ENCODE peak calls at places on chromosomes 3 and 15, in seven cellular contexts. E is COR-L47; P is activated CD4-positive, alpha-beta T cell treated with anti-CD3 and anti-CD28 coated beads for 24 hours; Z is transverse colon; U is HuH-7.5; Q is uterus; C is stimulated activated CD8-positive, alpha-beta memory T cell treated with anti-CD3 and anti-CD28 coated beads, Interleukin-15, amount 100 ng/mL, for 1 hour. V is an unnamed sample.

GRCh38 chr3:32963871-32964270 is 12.4 kb downstream of the CCR4 start:
- DNase-seq in E (no peak), P (no peak), Z (no peak), U (no peak), Q (no peak), C (no peak), V (no peak)

GRCh38 chr3:59191651-59192050 is 141.8 kb upstream of the CFAP20DC start:
- DNase-seq in E (no peak), P (no peak), Z (no peak), U (no peak), Q (no peak), C (no peak), V (no peak)

GRCh38 chr3:115552007-115552406 is 71.3 kb upstream of the GAP43 start:
- DNase-seq in E (no peak), P (no peak), Z (no peak), U (no peak), Q (no peak), C (no peak), V (no peak)

GRCh38 chr15:85374831-85375230 is 5.6 kb upstream of the AKAP13 start:
- DNase-seq in E (no peak), P (no peak), Z (no peak), U (no peak), Q (no peak), C (no peak), V (no peak)

GRCh38 chr3:29335438-29335837 is 54.6 kb downstream of the RBMS3 start:
- DNase-seq in E (peak; percentile 36), P (no peak), Z (peak; percentile 58), U (peak; percentile 9), Q (peak; percentile 65), C (no peak), V (peak; percentile 40)

GRCh38 chr3:196135693-196136639 is 54.1 kb upstream of the TFRC start:
- DNase-seq in E (no peak), P (no peak), Z (no peak), U (no peak), Q (no peak), C (no peak), V (no peak)

GRCh38 chr15:67700023-67700422 is 125.3 kb upstream of the SKOR1 start:
- DNase-seq in E (no peak), P (no peak), Z (no peak), U (no peak), Q (no peak), C (no peak), V (no peak)

GRCh38 chr3:53202331-53203015 is 41.5 kb downstream of the PRKCD start:
- DNase-seq in E (no peak), P (no peak), Z (no peak), U (no peak), Q (no peak), C (no peak), V (no peak)

GRCh38 chr15:101489236-101489632 is 273 bp downstream of the PCSK6 start:
- DNase-seq in E (peak; percentile 39), P (no peak), Z (peak; percentile 60), U (peak; percentile 97), Q (no peak), C (no peak), V (no peak)

GRCh38 chr15:92809880-92810361 is 90.2 kb upstream of the CHD2 start:
- DNase-seq in E (no peak), P (no peak), Z (peak; percentile 68), U (peak; percentile 57), Q (no peak), C (no peak), V (peak; percentile 82)

GRCh38 chr3:108669211-108669610 is 79.7 kb downstream of the DZIP3 start:
- DNase-seq in E (no peak), P (no peak), Z (no peak), U (no peak), Q (no peak), C (no peak), V (no peak)

GRCh38 chr15:68699124-68699880 is 120.5 kb downstream of the CORO2B start:
- DNase-seq in E (no peak), P (no peak), Z (no peak), U (no peak), Q (no peak), C (no peak), V (no peak)

GRCh38 chr3:65831733-65832425 is 206.8 kb downstream of the MAGI1 start:
- DNase-seq in E (no peak), P (no peak), Z (no peak), U (no peak), Q (no peak), C (no peak), V (no peak)

GRCh38 chr3:195209083-195209835 is 61.7 kb downstream of the XXYLT1 start:
- DNase-seq in E (no peak), P (no peak), Z (no peak), U (no peak), Q (peak; percentile 28), C (no peak), V (no peak)

GRCh38 chr3:187098925-187099512 is 40.3 kb downstream of the RPL39L start:
- DNase-seq in E (no peak), P (no peak), Z (no peak), U (no peak), Q (no peak), C (no peak), V (no peak)

GRCh38 chr3:11240496-11240895 is 31.7 kb upstream of the ATG7 start:
- DNase-seq in E (no peak), P (no peak), Z (no peak), U (no peak), Q (no peak), C (no peak), V (no peak)

GRCh38 chr15:33068531-33068990 is 126.0 kb downstream of the FMN1 start:
- DNase-seq in E (peak; percentile 90), P (no peak), Z (peak; percentile 87), U (no peak), Q (no peak), C (no peak), V (no peak)

GRCh38 chr15:88586401-88587162 is 34.6 kb upstream of the AEN start:
- DNase-seq in E (no peak), P (no peak), Z (no peak), U (no peak), Q (no peak), C (no peak), V (no peak)

GRCh38 chr3:11629716-11630115 is 14.0 kb downstream of the VGLL4 start:
- DNase-seq in E (no peak), P (no peak), Z (no peak), U (no peak), Q (no peak), C (no peak), V (no peak)

GRCh38 chr3:126136428-126137220 is 43.8 kb downstream of the ALDH1L1 start:
- DNase-seq in E (no peak), P (no peak), Z (peak; percentile 4), U (no peak), Q (peak; percentile 5), C (no peak), V (no peak)

GRCh38 chr3:71872256-71872655 is 87.3 kb upstream of the PROK2 start:
- DNase-seq in E (no peak), P (no peak), Z (no peak), U (no peak), Q (no peak), C (no peak), V (no peak)

V was measured in globus pallidus.